ENCODE peak calls at places on chromosome 7, in six cellular contexts. One of them, this sample, is unnamed.

GRCh38 chr7:143882020-143882610 is 19.9 kb downstream of the TCAF1 start:
- DNase-seq in central memory CD4-positive, alpha-beta T cell: no peak
- DNase-seq in MV-4-11: no peak
- DNase-seq in C1 segment of cervical spinal cord: peak; percentile 82
- DNase-seq in cardiac muscle cell: peak; percentile 91
- DNase-seq in Daoy: peak; percentile 23
- DNase-seq in this sample: peak; percentile 72

GRCh38 chr7:81331061-81332018 is 412.5 kb upstream of the SEMA3C start:
- DNase-seq in C1 segment of cervical spinal cord: no peak
- DNase-seq in MV-4-11: no peak
- DNase-seq in cardiac muscle cell: peak; percentile 40
- DNase-seq in central memory CD4-positive, alpha-beta T cell: no peak
- DNase-seq in Daoy: peak; percentile 20
- DNase-seq in this sample: no peak

GRCh38 chr7:6590645-6591110 is 857 bp downstream of the INTS15 start:
- DNase-seq in MV-4-11: no peak
- DNase-seq in Daoy: no peak
- DNase-seq in C1 segment of cervical spinal cord: no peak
- DNase-seq in cardiac muscle cell: no peak
- DNase-seq in central memory CD4-positive, alpha-beta T cell: no peak
- DNase-seq in this sample: no peak

GRCh38 chr7:149566103-149566502 is 68.5 kb upstream of the ZNF746 start:
- DNase-seq in Daoy: no peak
- DNase-seq in C1 segment of cervical spinal cord: no peak
- DNase-seq in central memory CD4-positive, alpha-beta T cell: no peak
- DNase-seq in MV-4-11: no peak
- DNase-seq in cardiac muscle cell: no peak
- DNase-seq in this sample: no peak

GRCh38 chr7:25028370-25028971 is 48.5 kb upstream of the OSBPL3 start:
- DNase-seq in Daoy: peak; percentile 73
- DNase-seq in C1 segment of cervical spinal cord: no peak
- DNase-seq in MV-4-11: no peak
- DNase-seq in cardiac muscle cell: peak; percentile 91
- DNase-seq in central memory CD4-positive, alpha-beta T cell: peak; percentile 65
- DNase-seq in this sample: no peak

GRCh38 chr7:128904381-128905197 is 5.9 kb downstream of the KCP start:
- DNase-seq in cardiac muscle cell: peak; percentile 69
- DNase-seq in C1 segment of cervical spinal cord: no peak
- DNase-seq in central memory CD4-positive, alpha-beta T cell: peak; percentile 59
- DNase-seq in Daoy: peak; percentile 71
- DNase-seq in MV-4-11: peak; percentile 75
- DNase-seq in this sample: no peak

GRCh38 chr7:85682819-85683218 is 496.0 kb upstream of the SEMA3D start:
- DNase-seq in MV-4-11: no peak
- DNase-seq in C1 segment of cervical spinal cord: no peak
- DNase-seq in central memory CD4-positive, alpha-beta T cell: no peak
- DNase-seq in Daoy: no peak
- DNase-seq in cardiac muscle cell: peak; percentile 45
- DNase-seq in this sample: no peak

GRCh38 chr7:44307905-44308740 is 17.3 kb downstream of the CAMK2B start:
- DNase-seq in central memory CD4-positive, alpha-beta T cell: no peak
- DNase-seq in cardiac muscle cell: no peak
- DNase-seq in Daoy: no peak
- DNase-seq in C1 segment of cervical spinal cord: no peak
- DNase-seq in MV-4-11: no peak
- DNase-seq in this sample: peak; percentile 4

GRCh38 chr7:36084485-36085091 is 68.5 kb upstream of the EEPD1 start:
- DNase-seq in Daoy: peak; percentile 82
- DNase-seq in C1 segment of cervical spinal cord: no peak
- DNase-seq in MV-4-11: no peak
- DNase-seq in central memory CD4-positive, alpha-beta T cell: no peak
- DNase-seq in cardiac muscle cell: peak; percentile 71
- DNase-seq in this sample: peak; percentile 55

GRCh38 chr7:155107126-155107525 is 37.0 kb downstream of the HTR5A start:
- DNase-seq in C1 segment of cervical spinal cord: no peak
- DNase-seq in central memory CD4-positive, alpha-beta T cell: no peak
- DNase-seq in Daoy: no peak
- DNase-seq in MV-4-11: no peak
- DNase-seq in cardiac muscle cell: no peak
- DNase-seq in this sample: no peak

GRCh38 chr7:45597286-45597984 is 23.3 kb downstream of the ADCY1 start:
- DNase-seq in C1 segment of cervical spinal cord: no peak
- DNase-seq in central memory CD4-positive, alpha-beta T cell: no peak
- DNase-seq in cardiac muscle cell: no peak
- DNase-seq in MV-4-11: no peak
- DNase-seq in Daoy: no peak
- DNase-seq in this sample: no peak

GRCh38 chr7:43766564-43766963 is 8.1 kb downstream of the BLVRA start:
- DNase-seq in cardiac muscle cell: no peak
- DNase-seq in C1 segment of cervical spinal cord: no peak
- DNase-seq in Daoy: no peak
- DNase-seq in central memory CD4-positive, alpha-beta T cell: no peak
- DNase-seq in MV-4-11: no peak
- DNase-seq in this sample: no peak

GRCh38 chr7:21426958-21427860 is 674 bp upstream of the SP4 start:
- DNase-seq in cardiac muscle cell: peak; percentile 99
- DNase-seq in Daoy: peak; percentile 100
- DNase-seq in C1 segment of cervical spinal cord: peak; percentile 96
- DNase-seq in central memory CD4-positive, alpha-beta T cell: peak; percentile 100
- DNase-seq in MV-4-11: peak; percentile 97
- DNase-seq in this sample: peak; percentile 99

This sample was measured in testis.